ENCODE peak calls at places on chromosomes 1 and 21, in five cellular contexts. One of them, this sample, is unnamed.

GRCh38 chr1:115530407-115530806 is 111.4 kb upstream of the VANGL1 start:
- DNase-seq in colonic mucosa: no peak
- DNase-seq in HCT116: no peak
- DNase-seq in AG10803: peak
- DNase-seq in ovary: no peak
- DNase-seq in this sample: no peak

GRCh38 chr1:60765204-60765603 is 317.2 kb upstream of the NFIA start:
- DNase-seq in colonic mucosa: peak
- DNase-seq in ovary: no peak
- DNase-seq in AG10803: peak
- DNase-seq in HCT116: peak
- DNase-seq in this sample: no peak

GRCh38 chr1:43152866-43153265 is 19.2 kb downstream of the EBNA1BP2 start:
- DNase-seq in HCT116: no peak
- DNase-seq in ovary: no peak
- DNase-seq in colonic mucosa: no peak
- DNase-seq in AG10803: no peak
- DNase-seq in this sample: no peak

GRCh38 chr1:203213126-203213525 is 16.3 kb downstream of the CHIT1 start:
- DNase-seq in colonic mucosa: no peak
- DNase-seq in ovary: no peak
- DNase-seq in HCT116: no peak
- DNase-seq in AG10803: no peak
- DNase-seq in this sample: no peak

GRCh38 chr21:28781602-28782274 is 210.9 kb downstream of the LTN1 start:
- DNase-seq in ovary: no peak
- DNase-seq in HCT116: peak
- DNase-seq in AG10803: peak
- DNase-seq in colonic mucosa: no peak
- DNase-seq in this sample: no peak

GRCh38 chr1:21547876-21548275 is 38.7 kb downstream of the ALPL start:
- DNase-seq in colonic mucosa: no peak
- DNase-seq in ovary: no peak
- DNase-seq in AG10803: no peak
- DNase-seq in HCT116: no peak
- DNase-seq in this sample: no peak

GRCh38 chr1:18668750-18669404 is 38.2 kb downstream of the PAX7 start:
- DNase-seq in colonic mucosa: peak
- DNase-seq in AG10803: no peak
- DNase-seq in ovary: no peak
- DNase-seq in HCT116: peak
- DNase-seq in this sample: no peak

GRCh38 chr1:33363470-33363861 is 42.6 kb upstream of the A3GALT2 start:
- DNase-seq in colonic mucosa: no peak
- DNase-seq in AG10803: no peak
- DNase-seq in ovary: no peak
- DNase-seq in HCT116: no peak
- DNase-seq in this sample: no peak

GRCh38 chr1:228092342-228093049 is 10.0 kb downstream of the ARF1 start:
- DNase-seq in colonic mucosa: no peak
- DNase-seq in ovary: no peak
- DNase-seq in AG10803: no peak
- DNase-seq in HCT116: no peak
- DNase-seq in this sample: no peak

GRCh38 chr1:208030320-208031091 is 119.6 kb upstream of the CD34 start:
- DNase-seq in ovary: peak
- DNase-seq in HCT116: no peak
- DNase-seq in colonic mucosa: peak
- DNase-seq in AG10803: peak
- DNase-seq in this sample: peak

GRCh38 chr1:164588388-164589341 is 29.7 kb downstream of the PBX1 start:
- DNase-seq in ovary: peak
- DNase-seq in AG10803: peak
- DNase-seq in colonic mucosa: peak
- DNase-seq in HCT116: no peak
- DNase-seq in this sample: peak

GRCh38 chr1:228166170-228166936 is 749 bp downstream of the IBA57 start:
- DNase-seq in HCT116: peak
- DNase-seq in AG10803: peak
- DNase-seq in ovary: peak
- DNase-seq in colonic mucosa: peak
- DNase-seq in this sample: peak

GRCh38 chr1:3444736-3445135 is 9.7 kb upstream of the ARHGEF16 start:
- DNase-seq in AG10803: no peak
- DNase-seq in HCT116: no peak
- DNase-seq in ovary: no peak
- DNase-seq in colonic mucosa: no peak
- DNase-seq in this sample: no peak

GRCh38 chr1:74343191-74343590 is 108.0 kb downstream of the TNNI3K start:
- DNase-seq in HCT116: no peak
- DNase-seq in ovary: no peak
- DNase-seq in AG10803: no peak
- DNase-seq in colonic mucosa: no peak
- DNase-seq in this sample: no peak

GRCh38 chr1:246110343-246111219 is 396.5 kb downstream of the SMYD3 start:
- DNase-seq in AG10803: no peak
- DNase-seq in HCT116: no peak
- DNase-seq in ovary: peak
- DNase-seq in colonic mucosa: no peak
- DNase-seq in this sample: no peak

GRCh38 chr1:67230539-67230938 is 64.3 kb downstream of the IL23R start:
- DNase-seq in HCT116: no peak
- DNase-seq in colonic mucosa: no peak
- DNase-seq in AG10803: no peak
- DNase-seq in ovary: no peak
- DNase-seq in this sample: no peak

DNA sequence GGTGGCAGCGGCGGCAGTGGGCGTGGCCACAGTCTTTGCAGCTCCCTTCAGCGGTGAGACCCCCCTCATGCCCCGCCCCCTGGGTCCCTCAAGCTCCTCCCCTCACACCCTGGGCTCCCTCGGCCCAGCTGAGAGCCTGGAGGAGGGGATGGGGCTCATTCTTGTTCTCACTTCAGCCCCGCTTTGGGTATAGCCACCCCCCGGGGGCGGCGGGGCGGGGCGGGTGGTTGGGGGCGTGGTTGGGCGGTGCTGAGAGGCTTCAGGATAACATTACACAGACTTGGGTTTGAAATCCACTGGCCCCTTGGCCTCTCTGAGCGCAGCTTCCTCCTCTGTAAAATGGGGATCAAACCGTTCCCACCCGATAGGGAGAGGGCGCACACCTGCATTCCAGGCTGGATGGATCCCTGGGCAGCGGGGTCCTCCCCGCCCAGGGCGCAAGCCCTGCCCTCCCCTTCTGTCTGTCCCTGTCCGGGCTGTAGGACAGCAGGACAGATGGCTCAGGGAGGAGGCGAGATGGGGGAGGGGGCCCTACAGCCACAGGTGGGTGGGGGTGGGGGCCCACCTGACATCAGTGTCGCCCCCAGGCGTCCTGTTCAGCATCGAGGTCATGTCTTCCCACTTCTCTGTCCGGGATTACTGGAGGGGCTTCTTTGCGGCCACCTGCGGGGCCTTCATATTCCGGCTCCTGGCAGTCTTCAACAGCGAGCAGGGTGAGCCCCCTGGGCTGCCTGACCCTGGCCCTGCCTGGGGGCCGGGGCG is 5.1 kb downstream of the CLCNKA start:
- DNase-seq in HCT116: no peak
- DNase-seq in AG10803: no peak
- DNase-seq in ovary: peak
- DNase-seq in colonic mucosa: no peak
- DNase-seq in this sample: no peak
- TF ChIP-seq CTCF in HCT116: no peak
- TF ChIP-seq CTCF in AG10803: no peak
- TF ChIP-seq CTCF in ovary: no peak
- TF ChIP-seq CTCF in colonic mucosa: no peak
- TF ChIP-seq CTCF in this sample: no peak

DNA sequence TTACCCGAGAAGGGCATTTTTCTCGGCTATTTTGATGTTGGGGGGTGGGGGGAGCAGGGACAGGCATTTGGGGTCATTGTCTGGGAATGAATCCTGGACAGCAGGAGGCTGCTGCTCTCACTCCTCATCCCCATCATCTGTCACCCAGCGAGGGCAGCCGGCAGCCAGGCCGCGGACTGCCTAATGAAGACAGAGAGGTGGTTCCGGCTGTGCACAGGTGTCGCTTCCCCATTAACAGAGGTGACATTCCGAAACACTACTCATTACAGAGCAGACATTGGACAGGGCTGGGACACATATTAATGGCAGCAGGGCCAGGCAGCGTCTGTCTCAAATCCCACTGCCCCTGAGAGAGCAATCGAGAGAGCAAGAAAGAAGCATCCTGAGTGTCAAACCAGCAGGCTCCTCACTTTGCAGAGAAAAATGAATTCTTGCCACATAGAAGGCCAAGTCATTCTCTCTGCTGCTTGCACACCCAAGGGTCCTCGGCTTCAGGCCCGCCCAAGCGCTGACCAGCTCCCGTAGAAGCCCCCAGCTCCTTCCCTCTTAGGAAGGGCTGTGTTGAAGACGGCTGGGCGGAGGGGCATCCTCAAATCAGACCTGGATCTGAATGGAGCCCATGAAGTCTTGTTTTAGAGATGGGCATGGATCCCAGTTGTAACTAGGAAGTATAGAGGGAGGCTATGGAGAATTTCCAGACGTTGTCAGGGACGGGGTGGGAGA is 8.0 kb upstream of the LEMD1 start:
- DNase-seq in HCT116: no peak
- DNase-seq in ovary: no peak
- DNase-seq in AG10803: no peak
- DNase-seq in colonic mucosa: no peak
- DNase-seq in this sample: no peak
- H3K4me3 ChIP-seq in HCT116: no peak
- H3K4me3 ChIP-seq in ovary: no peak
- H3K4me3 ChIP-seq in AG10803: peak
- H3K4me3 ChIP-seq in colonic mucosa: peak
- H3K4me3 ChIP-seq in this sample: peak

GRCh38 chr1:117537291-117537920 is 68.4 kb upstream of the TENT5C start:
- DNase-seq in colonic mucosa: peak
- DNase-seq in ovary: no peak
- DNase-seq in AG10803: no peak
- DNase-seq in HCT116: no peak
- DNase-seq in this sample: no peak
- TF ChIP-seq CTCF in colonic mucosa: no peak
- TF ChIP-seq CTCF in ovary: no peak
- TF ChIP-seq CTCF in AG10803: no peak
- TF ChIP-seq CTCF in HCT116: no peak
- TF ChIP-seq CTCF in this sample: no peak

GRCh38 chr1:156691216-156691615 is 14.0 kb upstream of the NES start:
- DNase-seq in ovary: no peak
- DNase-seq in AG10803: no peak
- DNase-seq in colonic mucosa: no peak
- DNase-seq in HCT116: no peak
- DNase-seq in this sample: no peak

GRCh38 chr1:156691665-156692408 is 13.5 kb downstream of the CRABP2 start:
- DNase-seq in colonic mucosa: no peak
- DNase-seq in ovary: no peak
- DNase-seq in HCT116: no peak
- DNase-seq in AG10803: no peak
- DNase-seq in this sample: no peak

GRCh38 chr1:156689960-156690672 is 12.9 kb upstream of the NES start:
- DNase-seq in AG10803: peak
- DNase-seq in ovary: no peak
- DNase-seq in colonic mucosa: no peak
- DNase-seq in HCT116: no peak
- DNase-seq in this sample: no peak

GRCh38 chr1:156690673-156691032 is 13.4 kb upstream of the NES start:
- DNase-seq in HCT116: no peak
- DNase-seq in colonic mucosa: no peak
- DNase-seq in AG10803: no peak
- DNase-seq in ovary: no peak
- DNase-seq in this sample: no peak

GRCh38 chr1:156689035-156689959 is 12.1 kb upstream of the NES start:
- DNase-seq in HCT116: peak
- DNase-seq in AG10803: peak
- DNase-seq in colonic mucosa: peak
- DNase-seq in ovary: peak
- DNase-seq in this sample: peak
- H3K4me3 ChIP-seq in HCT116: peak
- H3K4me3 ChIP-seq in AG10803: peak
- H3K4me3 ChIP-seq in colonic mucosa: no peak
- H3K4me3 ChIP-seq in ovary: no peak
- H3K4me3 ChIP-seq in this sample: peak

This sample was measured in astrocyte of the cerebellum.